ENCODE peak calls at places on chromosomes 11 and 22, in four cellular contexts. One of them, this sample, is unnamed.

GRCh38 chr11:130874396-130874795 is 41.9 kb downstream of the SNX19 start:
- DNase-seq in IMR-90: peak; percentile 72
- DNase-seq in fibroblast of mammary gland: no peak
- DNase-seq in cardiac fibroblast: no peak
- DNase-seq in this sample: no peak

GRCh38 chr22:17969732-17970131 is 54.6 kb downstream of the MICAL3 start:
- DNase-seq in IMR-90: peak; percentile 99
- DNase-seq in fibroblast of mammary gland: peak; percentile 96
- DNase-seq in cardiac fibroblast: peak; percentile 96
- DNase-seq in this sample: no peak

GRCh38 chr11:17012712-17013547 is 1.3 kb downstream of the PLEKHA7 start:
- DNase-seq in IMR-90: peak; percentile 52
- DNase-seq in fibroblast of mammary gland: peak; percentile 93
- DNase-seq in cardiac fibroblast: peak; percentile 23
- DNase-seq in this sample: peak; percentile 58

GRCh38 chr11:6175440-6175839 is 5.3 kb upstream of the OR52B2 start:
- DNase-seq in IMR-90: no peak
- DNase-seq in fibroblast of mammary gland: no peak
- DNase-seq in cardiac fibroblast: no peak
- DNase-seq in this sample: no peak

GRCh38 chr11:17479284-17480214 is 2.9 kb upstream of the ABCC8 start:
- DNase-seq in IMR-90: no peak
- DNase-seq in fibroblast of mammary gland: no peak
- DNase-seq in cardiac fibroblast: peak; percentile 33
- DNase-seq in this sample: no peak

GRCh38 chr11:75447415-75447814 is 14.4 kb upstream of the KLHL35 start:
- DNase-seq in IMR-90: no peak
- DNase-seq in fibroblast of mammary gland: no peak
- DNase-seq in cardiac fibroblast: no peak
- DNase-seq in this sample: no peak

GRCh38 chr11:61949169-61950034 is 749 bp upstream of the BEST1 start:
- DNase-seq in IMR-90: peak; percentile 98
- DNase-seq in fibroblast of mammary gland: peak; percentile 91
- DNase-seq in cardiac fibroblast: peak; percentile 97
- DNase-seq in this sample: peak; percentile 95

GRCh38 chr11:1139441-1140066 is 18.2 kb upstream of the MUC5AC start:
- DNase-seq in IMR-90: peak; percentile 91
- DNase-seq in fibroblast of mammary gland: peak; percentile 11
- DNase-seq in cardiac fibroblast: peak; percentile 15
- DNase-seq in this sample: no peak

GRCh38 chr11:1028291-1028540 is 8.3 kb downstream of the MUC6 start:
- DNase-seq in IMR-90: no peak
- DNase-seq in fibroblast of mammary gland: no peak
- DNase-seq in cardiac fibroblast: no peak
- DNase-seq in this sample: no peak

GRCh38 chr22:19965771-19966709 is 24.4 kb upstream of the TXNRD2 start:
- DNase-seq in IMR-90: no peak
- DNase-seq in fibroblast of mammary gland: no peak
- DNase-seq in cardiac fibroblast: no peak
- DNase-seq in this sample: no peak

GRCh38 chr22:19969141-19969928 is 27.7 kb upstream of the TXNRD2 start:
- DNase-seq in IMR-90: no peak
- DNase-seq in fibroblast of mammary gland: no peak
- DNase-seq in cardiac fibroblast: no peak
- DNase-seq in this sample: no peak

GRCh38 chr22:19968450-19968891 is 26.9 kb upstream of the TXNRD2 start:
- DNase-seq in IMR-90: no peak
- DNase-seq in fibroblast of mammary gland: no peak
- DNase-seq in cardiac fibroblast: no peak
- DNase-seq in this sample: no peak

GRCh38 chr22:19967850-19968449 is 26.3 kb upstream of the TXNRD2 start:
- DNase-seq in IMR-90: no peak
- DNase-seq in fibroblast of mammary gland: no peak
- DNase-seq in cardiac fibroblast: no peak
- DNase-seq in this sample: no peak

DNA sequence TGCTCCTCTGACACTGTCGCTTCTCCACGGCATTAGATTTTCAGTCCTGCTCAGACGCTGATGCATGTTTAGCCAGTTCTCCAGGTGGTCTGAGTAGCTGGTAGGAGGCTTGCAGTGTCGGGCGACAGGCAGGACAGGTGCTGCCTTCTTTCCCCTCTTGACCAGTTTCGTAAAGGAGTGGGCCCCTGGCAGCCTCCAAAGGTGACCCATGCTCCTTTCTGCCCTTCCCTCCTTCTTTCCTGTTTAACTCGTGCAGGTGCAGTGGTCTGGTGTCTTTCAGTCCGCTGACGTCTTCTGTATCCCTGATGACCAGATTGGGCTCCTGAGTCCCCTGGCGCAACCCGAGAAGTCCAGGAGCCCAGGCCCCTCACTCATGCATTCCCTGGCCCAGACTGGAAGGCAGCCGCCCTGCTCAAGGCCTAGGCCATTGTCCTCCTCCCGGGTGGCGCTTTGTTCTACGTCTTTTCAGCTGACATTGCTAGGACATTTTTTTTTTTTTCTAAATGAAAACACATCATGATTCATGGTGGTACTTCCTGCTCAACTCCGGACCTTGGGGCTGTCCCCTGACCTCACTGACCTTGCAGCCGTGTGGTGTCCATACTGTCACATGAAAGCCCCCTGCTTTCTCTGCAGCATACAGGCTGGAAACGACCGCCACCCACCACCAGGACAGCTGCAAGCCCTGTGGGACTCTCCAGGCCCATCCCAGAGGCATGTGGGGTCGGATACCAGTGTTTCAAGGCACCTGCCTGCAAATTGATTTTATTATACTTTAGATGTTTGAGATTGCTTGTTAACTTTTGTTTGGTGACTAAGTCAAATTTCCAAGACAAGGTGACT is 25.5 kb upstream of the TXNRD2 start:
- DNase-seq in IMR-90: no peak
- DNase-seq in fibroblast of mammary gland: no peak
- DNase-seq in cardiac fibroblast: no peak
- DNase-seq in this sample: no peak
- TF ChIP-seq CTCF in IMR-90: no peak
- TF ChIP-seq CTCF in fibroblast of mammary gland: no peak
- TF ChIP-seq CTCF in cardiac fibroblast: no peak
- TF ChIP-seq CTCF in this sample: no peak

GRCh38 chr11:85182437-85183109 is 444.6 kb downstream of the DLG2 start:
- DNase-seq in IMR-90: peak; percentile 35
- DNase-seq in fibroblast of mammary gland: peak; percentile 45
- DNase-seq in cardiac fibroblast: peak; percentile 8
- DNase-seq in this sample: peak; percentile 61
- TF ChIP-seq CTCF in IMR-90: peak; percentile 31
- TF ChIP-seq CTCF in fibroblast of mammary gland: peak; percentile 43
- TF ChIP-seq CTCF in cardiac fibroblast: peak; percentile 54
- TF ChIP-seq CTCF in this sample: peak; percentile 36

DNA sequence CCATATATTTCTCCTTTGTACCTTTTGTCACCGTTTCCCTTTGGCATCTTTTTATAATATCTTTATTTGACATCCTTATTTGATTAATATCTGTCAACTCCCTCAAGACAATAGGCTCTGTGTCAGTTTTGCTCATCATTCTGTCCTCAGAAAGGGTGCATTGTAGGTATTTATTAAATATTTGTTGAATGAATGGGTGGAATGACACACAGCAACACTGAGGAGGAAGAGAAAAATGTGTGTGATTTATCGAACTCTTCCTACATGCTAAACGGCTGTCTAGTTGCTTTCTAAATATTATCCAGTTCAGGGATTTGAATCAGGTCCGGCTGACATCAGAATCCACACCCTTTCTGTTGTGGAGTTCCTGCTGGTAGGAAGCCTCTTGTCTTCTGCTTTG is 98.2 kb downstream of the NAV2 start:
- DNase-seq in IMR-90: no peak
- DNase-seq in fibroblast of mammary gland: no peak
- DNase-seq in cardiac fibroblast: no peak
- DNase-seq in this sample: no peak
- TF ChIP-seq CTCF in IMR-90: no peak
- TF ChIP-seq CTCF in fibroblast of mammary gland: no peak
- TF ChIP-seq CTCF in cardiac fibroblast: no peak
- TF ChIP-seq CTCF in this sample: no peak

GRCh38 chr22:42901790-42902508 is 44.9 kb upstream of the ARFGAP3 start:
- DNase-seq in IMR-90: no peak
- DNase-seq in fibroblast of mammary gland: no peak
- DNase-seq in cardiac fibroblast: no peak
- DNase-seq in this sample: no peak
- TF ChIP-seq CTCF in IMR-90: no peak
- TF ChIP-seq CTCF in fibroblast of mammary gland: peak; percentile 19
- TF ChIP-seq CTCF in cardiac fibroblast: peak; percentile 31
- TF ChIP-seq CTCF in this sample: no peak

DNA sequence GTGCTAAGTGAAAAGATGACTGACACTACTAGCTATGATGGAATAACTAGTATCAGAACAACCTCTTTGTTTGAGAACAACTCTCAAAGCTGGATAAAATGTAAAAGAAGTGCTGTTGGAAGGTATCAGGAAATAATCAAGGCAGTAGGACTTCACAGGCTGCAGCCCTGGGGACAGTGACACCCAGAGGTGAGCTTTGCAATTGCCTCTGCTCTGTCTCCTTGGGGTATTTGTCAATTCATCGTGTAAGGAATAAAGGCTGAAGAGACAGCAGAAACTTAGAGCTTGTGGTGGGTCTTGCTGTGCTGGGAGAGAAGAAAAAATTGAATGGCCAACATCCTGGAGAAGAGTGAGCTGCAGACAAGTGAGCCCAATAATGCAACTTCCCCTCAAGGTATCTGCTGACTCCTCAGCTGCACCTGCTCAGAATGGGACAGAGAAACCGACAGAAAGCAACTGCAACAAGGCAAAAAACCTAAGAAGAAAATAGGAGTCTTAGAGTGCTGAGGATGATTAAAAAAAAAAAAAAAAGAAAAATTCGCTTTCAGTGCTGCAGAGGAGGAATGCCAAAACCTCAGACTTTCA is 141.1 kb downstream of the RCN1 start:
- DNase-seq in IMR-90: peak; percentile 14
- DNase-seq in fibroblast of mammary gland: peak; percentile 37
- DNase-seq in cardiac fibroblast: peak; percentile 46
- DNase-seq in this sample: peak; percentile 43
- TF ChIP-seq CTCF in IMR-90: peak; percentile 48
- TF ChIP-seq CTCF in fibroblast of mammary gland: peak; percentile 75
- TF ChIP-seq CTCF in cardiac fibroblast: peak; percentile 89
- TF ChIP-seq CTCF in this sample: peak; percentile 13

GRCh38 chr11:15705886-15706285 is 591.2 kb downstream of the INSC start:
- DNase-seq in IMR-90: peak; percentile 30
- DNase-seq in fibroblast of mammary gland: no peak
- DNase-seq in cardiac fibroblast: no peak
- DNase-seq in this sample: no peak
- TF ChIP-seq CTCF in IMR-90: no peak
- TF ChIP-seq CTCF in fibroblast of mammary gland: no peak
- TF ChIP-seq CTCF in cardiac fibroblast: no peak
- TF ChIP-seq CTCF in this sample: no peak

GRCh38 chr11:116458546-116458945 is 314.2 kb downstream of the BUD13 start:
- DNase-seq in IMR-90: no peak
- DNase-seq in fibroblast of mammary gland: no peak
- DNase-seq in cardiac fibroblast: no peak
- DNase-seq in this sample: no peak
- TF ChIP-seq CTCF in IMR-90: no peak
- TF ChIP-seq CTCF in fibroblast of mammary gland: no peak
- TF ChIP-seq CTCF in cardiac fibroblast: no peak
- TF ChIP-seq CTCF in this sample: no peak